ENCODE peak calls at places on chromosome 2, in five cellular contexts. L is A549, Q is K562, W is right lobe of liver, I is HCT116. G is an unnamed sample.
A peak's percentile ranks its signal among the peaks of the same experiment; 100 is the strongest.

GRCh38 chr2:237464757-237465391 is 22.2 kb upstream of the MLPH start:
- ATAC-seq in L (peak; percentile 67), Q (peak; percentile 53), W (no peak), I (peak; percentile 66), G (no peak)

GRCh38 chr2:21585863-21586262 is 462.1 kb downstream of the TDRD15 start:
- ATAC-seq in L (no peak), Q (no peak), W (no peak), I (no peak), G (no peak)

GRCh38 chr2:195027947-195028346 is 629.1 kb upstream of the SLC39A10 start:
- ATAC-seq in L (peak; percentile 30), Q (no peak), W (no peak), I (no peak), G (no peak)

GRCh38 chr2:113976277-113976928 is 86.5 kb downstream of the ACTR3 start:
- ATAC-seq in L (no peak), Q (no peak), W (peak; percentile 16), I (no peak), G (no peak)

GRCh38 chr2:160910681-160911080 is 249.5 kb upstream of the TANK start:
- ATAC-seq in L (no peak), Q (no peak), W (no peak), I (no peak), G (peak; percentile 60)

GRCh38 chr2:194253528-194254259 is 1403.3 kb upstream of the SLC39A10 start:
- ATAC-seq in L (no peak), Q (no peak), W (no peak), I (no peak), G (no peak)

GRCh38 chr2:12288048-12288447 is 428.7 kb upstream of the TRIB2 start:
- ATAC-seq in L (no peak), Q (peak; percentile 56), W (no peak), I (no peak), G (no peak)

GRCh38 chr2:54284801-54285200 is 28.8 kb upstream of the TSPYL6 start:
- ATAC-seq in L (no peak), Q (no peak), W (no peak), I (no peak), G (no peak)

GRCh38 chr2:175003875-175004729 is 1.1 kb downstream of the CHN1 start:
- ATAC-seq in L (peak; percentile 76), Q (no peak), W (no peak), I (peak; percentile 50), G (no peak)

GRCh38 chr2:110770308-110770695 is 37.9 kb downstream of the ACOXL start:
- ATAC-seq in L (no peak), Q (no peak), W (no peak), I (no peak), G (no peak)

GRCh38 chr2:239222346-239223028 is 178.3 kb downstream of the HDAC4 start:
- ATAC-seq in L (no peak), Q (no peak), W (peak; percentile 6), I (no peak), G (peak; percentile 61)

GRCh38 chr2:43070676-43071491 is 155.5 kb downstream of the ZFP36L2 start:
- ATAC-seq in L (no peak), Q (peak; percentile 9), W (peak; percentile 41), I (no peak), G (peak; percentile 20)

GRCh38 chr2:121907905-121908304 is 152.5 kb downstream of the TSN start:
- ATAC-seq in L (peak; percentile 28), Q (no peak), W (no peak), I (no peak), G (no peak)

GRCh38 chr2:227474406-227474805 is 2.5 kb downstream of the AGFG1 start:
- ATAC-seq in L (no peak), Q (no peak), W (no peak), I (no peak), G (no peak)

DNA sequence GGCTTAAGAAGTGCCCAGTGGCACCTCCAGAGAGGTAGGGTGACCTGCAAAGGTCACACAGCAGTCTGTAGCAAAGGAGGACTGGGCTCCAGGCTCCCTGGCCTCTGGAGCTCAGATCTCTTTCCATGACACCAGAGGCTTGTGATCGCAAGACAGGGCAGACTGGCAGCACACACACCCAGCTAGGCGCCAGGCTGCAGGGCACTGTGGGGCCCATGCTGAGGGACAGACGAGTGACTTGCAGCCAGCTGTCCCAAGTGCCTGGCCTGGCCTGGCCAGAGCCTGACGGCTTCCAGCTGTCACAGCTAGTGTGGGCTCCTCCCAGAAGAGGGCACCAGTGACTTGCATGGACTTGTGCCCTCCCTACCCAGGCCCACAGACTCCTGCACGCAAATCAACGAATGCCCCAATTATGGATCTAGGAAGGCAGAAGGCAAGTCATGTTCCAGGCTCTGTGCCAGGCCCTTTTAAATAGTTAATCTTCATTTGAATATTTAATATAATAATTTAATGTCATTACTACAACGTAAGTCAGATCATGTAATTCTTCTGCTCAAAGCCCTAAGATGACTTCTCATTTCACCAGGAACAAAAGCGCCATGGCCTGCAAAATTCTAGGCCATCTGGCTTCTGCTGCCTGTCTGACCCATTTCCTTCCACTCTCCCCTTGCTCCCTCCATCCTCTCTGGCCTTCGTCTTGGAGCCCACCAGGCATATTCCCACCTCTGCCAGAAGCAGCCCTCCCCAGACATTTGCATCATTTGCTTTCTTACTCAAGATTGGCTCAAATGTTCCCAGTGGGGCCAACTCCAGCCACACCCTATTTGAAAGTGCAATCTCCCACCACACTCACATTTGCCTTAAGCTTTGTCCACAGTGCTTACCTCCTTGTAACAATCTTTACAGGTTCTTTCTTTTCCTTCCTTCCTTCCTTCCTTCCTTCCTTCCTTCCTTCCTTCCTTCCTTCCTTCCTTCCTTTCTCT is 3.7 kb upstream of the SPEG start:
- ATAC-seq in L (peak; percentile 89), Q (peak; percentile 58), W (peak; percentile 64), I (peak; percentile 85), G (peak; percentile 31)
- TF ChIP-seq CTCF in L (peak; percentile 49), Q (peak; percentile 41), W (no peak), I (peak; percentile 29), G (no peak)

DNA sequence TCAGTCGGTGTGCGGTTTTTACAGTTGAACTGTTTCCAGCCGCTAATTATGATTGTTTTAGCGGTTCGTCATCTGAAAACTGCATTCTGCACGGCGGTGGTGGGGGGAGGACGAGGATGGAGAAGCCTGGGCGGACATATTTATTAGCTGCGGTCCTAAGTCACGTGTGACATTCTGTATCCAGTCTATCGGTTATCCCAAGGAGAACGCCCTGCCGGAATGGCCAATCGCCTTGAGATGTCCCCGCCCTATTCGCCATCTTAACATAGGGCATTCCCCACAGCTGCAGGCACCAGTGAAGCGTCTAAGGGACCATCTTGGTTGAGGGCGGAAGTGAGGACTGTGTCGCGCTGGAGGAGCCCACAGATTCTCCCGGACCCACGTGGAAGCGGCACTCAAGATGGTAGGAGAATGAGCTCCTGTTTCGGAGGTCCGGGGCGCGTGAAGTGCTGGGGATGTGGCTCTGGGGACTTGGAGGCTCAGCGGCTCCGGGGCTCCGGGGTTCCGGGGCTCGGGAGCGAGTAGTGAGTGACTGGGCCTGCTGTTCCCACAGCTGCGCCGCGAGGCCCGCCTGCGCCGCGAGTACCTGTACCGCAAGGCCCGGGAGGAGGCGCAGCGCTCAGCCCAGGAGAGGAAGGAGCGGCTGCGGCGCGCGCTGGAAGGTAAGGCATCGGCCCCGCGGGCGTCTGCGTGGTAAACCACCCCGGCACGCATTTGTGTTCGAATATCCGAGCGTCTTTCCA is at the start of gene IMP4:
- ATAC-seq in L (peak; percentile 87), Q (peak; percentile 88), W (peak; percentile 95), I (peak; percentile 89), G (peak; percentile 97)
- TF ChIP-seq POLR2A in L (peak; percentile 76), Q (peak; percentile 79), W (peak; percentile 13), I (peak; percentile 69), G (no peak)

DNA sequence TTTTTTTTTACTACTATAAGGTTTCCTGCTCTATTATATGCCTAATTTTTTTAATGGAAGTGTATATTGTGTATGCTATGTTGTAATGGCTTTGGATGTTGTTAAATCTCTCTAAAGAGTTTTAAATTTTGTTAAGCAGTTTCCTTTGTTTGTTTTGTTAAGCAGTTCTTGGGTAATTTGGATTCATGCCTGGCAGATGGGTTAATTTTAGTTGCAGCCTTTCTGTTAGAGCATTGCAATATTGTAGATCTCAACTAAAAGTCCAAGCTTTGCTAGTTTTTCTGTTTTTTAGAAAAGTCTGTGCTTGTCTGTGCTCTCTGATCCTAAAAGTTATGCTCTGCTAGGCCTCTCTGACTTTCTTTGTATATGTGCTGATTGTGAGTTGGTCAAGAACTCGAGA is 1229.0 kb upstream of the NRXN1 start:
- ATAC-seq in L (no peak), Q (no peak), W (no peak), I (no peak), G (no peak)
- TF ChIP-seq CTCF in L (no peak), Q (no peak), W (no peak), I (no peak), G (no peak)

GRCh38 chr2:127048618-127048935 is 58.4 kb downstream of the BIN1 start:
- ATAC-seq in L (no peak), Q (no peak), W (no peak), I (no peak), G (no peak)
- TF ChIP-seq POLR2A in L (no peak), Q (no peak), W (no peak), I (no peak), G (no peak)

GRCh38 chr2:199384043-199384442 is 73.7 kb downstream of the SATB2 start:
- ATAC-seq in L (no peak), Q (no peak), W (no peak), I (no peak), G (no peak)

GRCh38 chr2:199381531-199381930 is 76.2 kb downstream of the SATB2 start:
- ATAC-seq in L (no peak), Q (no peak), W (no peak), I (no peak), G (no peak)

GRCh38 chr2:199379251-199379650 is 78.5 kb downstream of the SATB2 start:
- ATAC-seq in L (no peak), Q (no peak), W (no peak), I (no peak), G (no peak)

GRCh38 chr2:199382091-199382490 is 75.6 kb downstream of the SATB2 start:
- ATAC-seq in L (no peak), Q (no peak), W (no peak), I (no peak), G (no peak)

DNA sequence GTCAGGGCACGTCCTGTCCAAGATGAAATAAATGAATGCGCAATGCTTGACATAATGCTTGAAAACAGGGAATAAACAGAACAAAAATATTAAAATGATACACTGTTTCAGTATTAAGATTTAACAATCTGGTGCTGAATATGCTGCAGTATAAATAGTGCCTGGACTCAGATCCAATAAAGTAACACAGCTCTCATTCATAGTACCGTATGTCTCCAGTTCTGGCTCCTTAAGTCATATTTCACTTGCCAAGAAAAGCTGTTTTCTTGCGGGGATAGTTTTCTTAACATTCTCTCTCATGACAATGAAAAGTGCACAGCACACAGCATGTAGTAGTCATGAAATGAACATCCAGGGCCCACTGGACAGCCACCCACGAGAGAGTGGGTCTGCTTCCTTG is 74.7 kb downstream of the SATB2 start:
- ATAC-seq in L (no peak), Q (no peak), W (no peak), I (no peak), G (no peak)
- TF ChIP-seq CTCF in L (no peak), Q (no peak), W (no peak), I (no peak), G (no peak)

GRCh38 chr2:225103737-225104141 is 61.5 kb upstream of the DOCK10 start:
- ATAC-seq in L (no peak), Q (no peak), W (no peak), I (peak; percentile 19), G (no peak)
- TF ChIP-seq POLR2A in L (no peak), Q (no peak), W (no peak), I (no peak), G (no peak)

GRCh38 chr2:100321881-100322820 is at the start of gene LONRF2:
- ATAC-seq in L (peak; percentile 83), Q (peak; percentile 86), W (peak; percentile 82), I (no peak), G (peak; percentile 84)

GRCh38 chr2:100320547-100321180 is 1.6 kb downstream of the LONRF2 start:
- ATAC-seq in L (peak; percentile 56), Q (peak; percentile 62), W (no peak), I (no peak), G (no peak)

GRCh38 chr2:100317634-100318033 is 4.7 kb downstream of the LONRF2 start:
- ATAC-seq in L (no peak), Q (no peak), W (no peak), I (no peak), G (no peak)

GRCh38 chr2:100321181-100321880 is 970 bp downstream of the LONRF2 start:
- ATAC-seq in L (peak; percentile 81), Q (peak; percentile 85), W (peak; percentile 75), I (no peak), G (peak; percentile 63)
- TF ChIP-seq CTCF in L (peak; percentile 26), Q (peak; percentile 63), W (peak; percentile 40), I (no peak), G (peak; percentile 46)